ENCODE peak calls at places on chromosomes 3 and 15, in five cellular contexts. Q is endodermal cell, O is ovary, B is NCI-H1417, I is GOT3. Y is an unnamed sample.

GRCh38 chr3:152709659-152710058 is 125.3 kb upstream of the P2RY1 start:
- DNase-seq in Q (no peak), O (no peak), B (no peak), I (no peak), Y (no peak)

GRCh38 chr3:99246010-99246654 is 344.6 kb upstream of the DCBLD2 start:
- DNase-seq in Q (no peak), O (no peak), B (no peak), I (no peak), Y (no peak)

GRCh38 chr3:161028485-161029018 is 76.6 kb downstream of the B3GALNT1 start:
- DNase-seq in Q (no peak), O (no peak), B (peak; percentile 10), I (no peak), Y (peak; percentile 8)

GRCh38 chr3:190101320-190102117 is 19.2 kb downstream of the P3H2 start:
- DNase-seq in Q (no peak), O (no peak), B (no peak), I (no peak), Y (no peak)

GRCh38 chr15:61227269-61228024 is 1.7 kb downstream of the RORA start:
- DNase-seq in Q (peak; percentile 67), O (peak; percentile 26), B (peak; percentile 49), I (no peak), Y (no peak)

GRCh38 chr3:128550471-128551126 is 57.6 kb upstream of the GATA2 start:
- DNase-seq in Q (no peak), O (no peak), B (no peak), I (no peak), Y (no peak)

GRCh38 chr3:4899654-4900236 is 79.5 kb upstream of the BHLHE40 start:
- DNase-seq in Q (no peak), O (peak; percentile 75), B (no peak), I (no peak), Y (no peak)

GRCh38 chr3:134777341-134777740 is 17.7 kb upstream of the EPHB1 start:
- DNase-seq in Q (no peak), O (no peak), B (no peak), I (no peak), Y (no peak)

GRCh38 chr3:40397912-40398311 is 10.9 kb downstream of the ENTPD3 start:
- DNase-seq in Q (no peak), O (no peak), B (no peak), I (no peak), Y (no peak)

GRCh38 chr3:101809178-101810022 is 30.4 kb downstream of the NXPE3 start:
- DNase-seq in Q (no peak), O (peak; percentile 40), B (no peak), I (no peak), Y (no peak)

GRCh38 chr15:94263341-94264273 is 32.2 kb downstream of the MCTP2 start:
- DNase-seq in Q (no peak), O (no peak), B (no peak), I (no peak), Y (no peak)

GRCh38 chr15:68552773-68553172 is 26.0 kb upstream of the CORO2B start:
- DNase-seq in Q (no peak), O (no peak), B (no peak), I (no peak), Y (no peak)

Y was measured in NCI-H510A.